ENCODE peak calls at places on chromosomes 3 and 15, in six cellular contexts. T is heart left ventricle, U is H54, K is ovary, X is HepG2, L is body of pancreas. V is an unnamed sample.

GRCh38 chr15:85582719-85583089 is 202.3 kb downstream of the AKAP13 start:
- DNase-seq in X (no peak), T (peak; percentile 82), L (peak; percentile 82), U (no peak), K (peak; percentile 58), V (peak; percentile 75)

GRCh38 chr3:46213201-46213600 is 5.1 kb upstream of the CCR1 start:
- DNase-seq in T (no peak), U (no peak), K (no peak), L (no peak), X (no peak), V (no peak)

GRCh38 chr15:46946953-46947352 is 770.4 kb upstream of the SEMA6D start:
- DNase-seq in X (no peak), K (no peak), L (no peak), T (no peak), U (no peak), V (no peak)

GRCh38 chr3:13135811-13136321 is 62.6 kb upstream of the IQSEC1 start:
- DNase-seq in K (peak; percentile 10), T (no peak), L (no peak), X (no peak), U (no peak), V (no peak)

GRCh38 chr3:130457681-130458080 is 59.3 kb upstream of the COL6A6 start:
- DNase-seq in T (no peak), X (no peak), K (no peak), U (no peak), L (no peak), V (no peak)

GRCh38 chr15:54803139-54803808 is 393.5 kb downstream of the RSL24D1 start:
- DNase-seq in U (no peak), X (no peak), K (no peak), T (no peak), L (no peak), V (no peak)

GRCh38 chr15:27674826-27675225 is 424.3 kb downstream of the OCA2 start:
- DNase-seq in L (no peak), U (no peak), T (no peak), K (no peak), X (no peak), V (no peak)

GRCh38 chr3:106206165-106206564 is 337.4 kb upstream of the CBLB start:
- DNase-seq in K (no peak), L (no peak), T (no peak), U (no peak), X (no peak), V (no peak)

GRCh38 chr15:81001180-81002003 is 669 bp downstream of the TLNRD1 start:
- DNase-seq in X (no peak), L (peak; percentile 61), U (no peak), K (peak; percentile 70), T (peak; percentile 75), V (peak; percentile 73)
- TF ChIP-seq POLR2A in X (no peak), L (no peak), U (peak; percentile 30), K (peak; percentile 32), T (peak; percentile 18), V (peak; percentile 24)

DNA sequence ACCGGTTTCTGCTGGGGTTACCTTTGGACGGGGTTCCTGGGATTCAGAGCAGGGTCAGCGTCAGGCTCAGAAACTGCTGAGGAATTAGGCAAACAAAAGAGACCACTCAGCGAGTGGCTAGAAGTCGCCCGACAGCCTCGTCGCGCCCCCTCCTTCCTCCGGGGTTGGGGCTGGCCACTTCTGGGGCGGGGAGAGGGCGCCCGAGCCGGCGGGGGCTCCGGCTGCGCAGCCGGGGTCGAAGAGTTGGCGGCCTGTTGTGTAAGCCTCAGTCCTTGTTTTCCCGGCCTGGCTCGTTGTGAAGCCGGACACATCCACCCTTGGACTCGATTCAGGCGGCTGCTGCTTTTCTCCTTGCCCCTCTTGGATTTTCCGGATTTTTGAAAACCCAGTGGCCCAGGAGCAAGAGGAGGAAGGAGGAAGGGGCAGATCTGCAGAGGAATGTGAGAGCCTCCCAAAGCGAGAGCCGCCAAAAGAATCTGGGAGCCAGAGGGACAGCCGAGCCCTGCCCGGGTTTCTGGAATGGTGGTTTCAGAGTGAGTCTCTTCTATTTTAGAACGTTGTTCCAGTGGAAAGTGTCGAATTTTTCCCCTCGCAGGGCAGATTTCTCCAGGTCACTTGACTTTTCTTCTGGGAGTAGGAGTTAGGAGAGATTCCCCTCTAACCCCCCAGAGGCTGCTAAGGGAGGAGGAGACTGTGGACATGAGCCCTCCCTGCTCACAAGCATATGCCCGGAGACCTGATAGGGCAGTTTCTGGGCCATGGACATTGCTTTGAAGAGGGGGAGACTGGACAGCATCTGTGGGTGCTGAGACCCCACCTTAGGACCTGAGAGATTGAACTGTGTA is 666 bp downstream of the SNX33 start:
- DNase-seq in L (peak; percentile 56), T (peak; percentile 65), X (peak; percentile 63), U (no peak), K (peak; percentile 80), V (peak; percentile 40)
- TF ChIP-seq POLR2A in L (no peak), T (no peak), X (peak; percentile 54), U (no peak), K (no peak), V (no peak)

GRCh38 chr3:38541800-38542199 is 45.7 kb downstream of the EXOG start:
- DNase-seq in X (no peak), T (peak; percentile 88), U (no peak), K (no peak), L (no peak), V (no peak)

GRCh38 chr3:38542401-38543298 is 46.5 kb downstream of the EXOG start:
- DNase-seq in L (no peak), U (peak; percentile 74), T (peak; percentile 67), K (no peak), X (no peak), V (no peak)

GRCh38 chr3:38544926-38545325 is 48.8 kb downstream of the EXOG start:
- DNase-seq in K (no peak), L (no peak), X (no peak), U (no peak), T (no peak), V (no peak)

GRCh38 chr3:38545396-38545949 is 49.3 kb downstream of the EXOG start:
- DNase-seq in U (no peak), T (no peak), X (no peak), K (no peak), L (no peak), V (peak; percentile 0)

GRCh38 chr3:38543602-38544001 is 47.5 kb downstream of the EXOG start:
- DNase-seq in L (no peak), U (no peak), K (no peak), T (peak; percentile 94), X (no peak), V (no peak)
- TF ChIP-seq POLR2A in L (no peak), U (no peak), K (no peak), T (no peak), X (no peak), V (no peak)

DNA sequence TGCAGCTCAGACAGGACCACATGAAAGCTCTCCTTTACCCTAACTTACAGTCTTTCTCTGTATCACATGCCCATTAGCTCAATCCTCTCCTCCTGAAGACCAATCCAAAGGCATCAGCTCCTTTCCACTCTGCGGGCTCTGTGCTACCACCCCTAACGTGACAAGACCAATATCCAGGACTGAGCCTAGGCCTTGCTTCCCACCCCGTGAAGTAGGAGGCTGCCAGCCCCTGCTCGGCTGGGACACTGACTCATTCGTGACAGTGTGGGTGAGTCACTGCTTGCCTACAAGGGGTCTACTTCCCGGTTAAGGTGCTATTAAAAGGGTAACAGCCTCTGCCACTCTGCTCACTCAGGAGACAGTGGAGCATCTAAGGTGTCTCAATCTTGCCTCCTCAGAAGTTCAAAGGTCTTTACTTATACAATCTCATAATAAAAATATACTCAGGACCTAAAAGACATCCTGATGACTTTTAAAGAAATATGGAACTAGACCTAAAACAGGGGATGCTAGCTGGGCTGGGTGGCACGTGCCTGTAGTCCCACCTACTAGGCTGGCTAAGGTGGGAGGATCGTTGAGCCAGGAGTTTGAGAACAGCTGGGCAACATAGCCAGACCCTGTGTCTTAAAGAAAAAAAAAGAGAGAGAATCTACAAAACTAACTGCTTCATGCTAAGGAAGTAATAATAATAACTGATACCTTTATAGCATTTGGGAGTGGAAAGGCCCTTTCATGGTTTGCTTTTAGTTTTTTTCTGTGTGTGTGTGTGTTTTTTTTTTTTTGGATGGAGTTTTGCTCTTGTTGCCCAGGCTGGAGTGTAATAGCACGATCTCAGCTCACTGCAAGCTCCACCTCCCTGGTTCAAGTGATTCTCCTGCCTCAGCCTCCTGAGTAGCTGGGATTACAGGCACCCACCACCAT is 55.0 kb downstream of the TMEM44 start:
- DNase-seq in L (peak; percentile 49), X (peak; percentile 48), U (peak; percentile 90), K (no peak), T (peak; percentile 85), V (peak; percentile 33)
- TF ChIP-seq POLR2A in L (no peak), X (no peak), U (no peak), K (no peak), T (no peak), V (no peak)

GRCh38 chr15:45351229-45351628 is 27.1 kb downstream of the GATM start:
- DNase-seq in X (no peak), U (no peak), T (no peak), K (no peak), L (no peak), V (no peak)

GRCh38 chr15:45349671-45350070 is 28.7 kb downstream of the GATM start:
- DNase-seq in X (no peak), K (no peak), T (no peak), L (no peak), U (no peak), V (no peak)

GRCh38 chr15:45355860-45356259 is 22.5 kb downstream of the GATM start:
- DNase-seq in L (no peak), K (no peak), U (no peak), T (no peak), X (no peak), V (no peak)

DNA sequence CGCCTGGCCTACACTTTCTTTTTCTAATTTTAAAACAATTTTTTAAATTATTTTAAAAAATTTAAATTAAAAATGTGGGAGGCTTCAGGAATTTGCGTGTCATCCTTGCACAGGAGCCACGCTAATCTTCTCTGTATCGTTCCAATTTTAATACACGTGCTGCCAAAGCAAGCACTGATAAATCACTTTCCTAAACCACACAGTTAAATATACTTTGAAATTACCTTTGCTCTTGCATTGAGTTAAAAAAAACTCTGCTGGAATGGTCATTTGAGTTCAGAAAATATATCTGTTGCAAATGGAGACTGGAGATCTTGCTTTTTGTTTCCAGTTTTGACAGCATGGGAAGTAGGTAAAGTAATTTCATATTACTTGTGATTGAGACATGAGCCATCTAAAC is 23.6 kb downstream of the GATM start:
- DNase-seq in T (no peak), U (no peak), X (no peak), L (no peak), K (no peak), V (no peak)
- TF ChIP-seq POLR2A in T (no peak), U (no peak), X (no peak), L (no peak), K (no peak), V (no peak)

GRCh38 chr15:59662260-59662659 is 4.9 kb upstream of the GTF2A2 start:
- DNase-seq in K (no peak), T (no peak), X (no peak), L (no peak), U (no peak), V (no peak)

GRCh38 chr15:59657635-59658125 is 365 bp upstream of the GTF2A2 start:
- DNase-seq in U (no peak), K (peak; percentile 57), X (no peak), T (no peak), L (peak; percentile 3), V (peak; percentile 12)

GRCh38 chr15:59659366-59659765 is 2.1 kb upstream of the GTF2A2 start:
- DNase-seq in T (no peak), X (no peak), L (no peak), U (no peak), K (no peak), V (no peak)

GRCh38 chr15:59654043-59654442 is 3.3 kb downstream of the GTF2A2 start:
- DNase-seq in U (no peak), L (no peak), X (no peak), K (no peak), T (no peak), V (no peak)

GRCh38 chr15:59656935-59657634 is at the start of gene GTF2A2:
- DNase-seq in L (peak; percentile 95), T (peak; percentile 96), X (peak; percentile 85), U (peak; percentile 74), K (peak; percentile 95), V (peak; percentile 97)
- TF ChIP-seq POLR2A in L (peak; percentile 79), T (peak; percentile 62), X (peak; percentile 83), U (peak; percentile 66), K (peak; percentile 54), V (peak; percentile 81)

V was measured in transverse colon.